ENCODE peak calls at places on chromosomes 2 and 18, in four cellular contexts. One of them, this sample, is unnamed.

GRCh38 chr18:24595556-24595955 is 135.1 kb downstream of the HRH4 start:
- DNase-seq in Peyer's patch: no peak
- DNase-seq in uterus: no peak
- DNase-seq in thyroid gland: peak; percentile 48
- DNase-seq in this sample: no peak

GRCh38 chr18:51051105-51051712 is 21.2 kb downstream of the SMAD4 start:
- DNase-seq in Peyer's patch: no peak
- DNase-seq in uterus: no peak
- DNase-seq in thyroid gland: no peak
- DNase-seq in this sample: no peak

GRCh38 chr2:195319112-195319460 is 337.9 kb upstream of the SLC39A10 start:
- DNase-seq in Peyer's patch: no peak
- DNase-seq in uterus: no peak
- DNase-seq in thyroid gland: no peak
- DNase-seq in this sample: no peak

GRCh38 chr2:241592126-241592845 is 33.7 kb downstream of the BOK start:
- DNase-seq in Peyer's patch: no peak
- DNase-seq in uterus: no peak
- DNase-seq in thyroid gland: no peak
- DNase-seq in this sample: no peak

GRCh38 chr2:23294238-23294637 is 90.7 kb upstream of the KLHL29 start:
- DNase-seq in Peyer's patch: no peak
- DNase-seq in uterus: no peak
- DNase-seq in thyroid gland: no peak
- DNase-seq in this sample: no peak

GRCh38 chr2:26623541-26624497 is 17.3 kb downstream of the CIB4 start:
- DNase-seq in Peyer's patch: peak; percentile 44
- DNase-seq in uterus: no peak
- DNase-seq in thyroid gland: no peak
- DNase-seq in this sample: no peak

GRCh38 chr18:2538844-2539243 is 32.5 kb downstream of the METTL4 start:
- DNase-seq in Peyer's patch: no peak
- DNase-seq in uterus: no peak
- DNase-seq in thyroid gland: no peak
- DNase-seq in this sample: no peak

GRCh38 chr18:11585596-11585995 is 23.8 kb upstream of the SLC35G4 start:
- DNase-seq in Peyer's patch: no peak
- DNase-seq in uterus: no peak
- DNase-seq in thyroid gland: no peak
- DNase-seq in this sample: no peak

GRCh38 chr2:188598551-188598950 is 306.9 kb downstream of the GULP1 start:
- DNase-seq in Peyer's patch: no peak
- DNase-seq in uterus: peak; percentile 51
- DNase-seq in thyroid gland: peak; percentile 49
- DNase-seq in this sample: no peak

GRCh38 chr2:164115806-164116205 is 380.0 kb upstream of the FIGN start:
- DNase-seq in Peyer's patch: no peak
- DNase-seq in uterus: no peak
- DNase-seq in thyroid gland: no peak
- DNase-seq in this sample: no peak

GRCh38 chr2:238082858-238083257 is 17.3 kb upstream of the ESPNL start:
- DNase-seq in Peyer's patch: no peak
- DNase-seq in uterus: no peak
- DNase-seq in thyroid gland: no peak
- DNase-seq in this sample: no peak

GRCh38 chr2:145789636-145790035 is 1269.7 kb upstream of the ZEB2 start:
- DNase-seq in Peyer's patch: no peak
- DNase-seq in uterus: no peak
- DNase-seq in thyroid gland: no peak
- DNase-seq in this sample: no peak

GRCh38 chr2:232894251-232894650 is 24.2 kb downstream of the SNORC start:
- DNase-seq in Peyer's patch: peak; percentile 27
- DNase-seq in uterus: no peak
- DNase-seq in thyroid gland: no peak
- DNase-seq in this sample: no peak

GRCh38 chr2:19728120-19728519 is 173.7 kb downstream of the TTC32 start:
- DNase-seq in Peyer's patch: no peak
- DNase-seq in uterus: no peak
- DNase-seq in thyroid gland: no peak
- DNase-seq in this sample: no peak

GRCh38 chr2:43269706-43270105 is 43.3 kb upstream of the ZFP36L2 start:
- DNase-seq in Peyer's patch: no peak
- DNase-seq in uterus: peak; percentile 79
- DNase-seq in thyroid gland: peak; percentile 96
- DNase-seq in this sample: peak; percentile 89

GRCh38 chr2:102177814-102178478 is 8.9 kb upstream of the IL1RL2 start:
- DNase-seq in Peyer's patch: no peak
- DNase-seq in uterus: no peak
- DNase-seq in thyroid gland: no peak
- DNase-seq in this sample: no peak
- TF ChIP-seq CTCF in Peyer's patch: no peak
- TF ChIP-seq CTCF in uterus: no peak
- TF ChIP-seq CTCF in thyroid gland: no peak
- TF ChIP-seq CTCF in this sample: no peak

GRCh38 chr2:46308081-46308480 is 10.9 kb downstream of the EPAS1 start:
- DNase-seq in Peyer's patch: no peak
- DNase-seq in uterus: no peak
- DNase-seq in thyroid gland: no peak
- DNase-seq in this sample: no peak
- H3K27ac ChIP-seq in Peyer's patch: no peak overlapping the region
- H3K27ac ChIP-seq in uterus: peak overlapping the region; percentile 93
- H3K27ac ChIP-seq in thyroid gland: peak overlapping the region; percentile 77
- H3K27ac ChIP-seq in this sample: peak overlapping the region; percentile 82

GRCh38 chr2:120224256-120224655 is 1.1 kb upstream of the TMEM185B start:
- DNase-seq in Peyer's patch: peak; percentile 47
- DNase-seq in uterus: no peak
- DNase-seq in thyroid gland: peak; percentile 38
- DNase-seq in this sample: no peak

GRCh38 chr2:120224735-120225548 is 1.7 kb upstream of the TMEM185B start:
- DNase-seq in Peyer's patch: peak; percentile 51
- DNase-seq in uterus: no peak
- DNase-seq in thyroid gland: no peak
- DNase-seq in this sample: no peak

GRCh38 chr2:120221616-120222015 is 1.6 kb downstream of the TMEM185B start:
- DNase-seq in Peyer's patch: no peak
- DNase-seq in uterus: no peak
- DNase-seq in thyroid gland: no peak
- DNase-seq in this sample: no peak

GRCh38 chr2:120222186-120223033 is 790 bp downstream of the TMEM185B start:
- DNase-seq in Peyer's patch: no peak
- DNase-seq in uterus: no peak
- DNase-seq in thyroid gland: no peak
- DNase-seq in this sample: no peak

DNA sequence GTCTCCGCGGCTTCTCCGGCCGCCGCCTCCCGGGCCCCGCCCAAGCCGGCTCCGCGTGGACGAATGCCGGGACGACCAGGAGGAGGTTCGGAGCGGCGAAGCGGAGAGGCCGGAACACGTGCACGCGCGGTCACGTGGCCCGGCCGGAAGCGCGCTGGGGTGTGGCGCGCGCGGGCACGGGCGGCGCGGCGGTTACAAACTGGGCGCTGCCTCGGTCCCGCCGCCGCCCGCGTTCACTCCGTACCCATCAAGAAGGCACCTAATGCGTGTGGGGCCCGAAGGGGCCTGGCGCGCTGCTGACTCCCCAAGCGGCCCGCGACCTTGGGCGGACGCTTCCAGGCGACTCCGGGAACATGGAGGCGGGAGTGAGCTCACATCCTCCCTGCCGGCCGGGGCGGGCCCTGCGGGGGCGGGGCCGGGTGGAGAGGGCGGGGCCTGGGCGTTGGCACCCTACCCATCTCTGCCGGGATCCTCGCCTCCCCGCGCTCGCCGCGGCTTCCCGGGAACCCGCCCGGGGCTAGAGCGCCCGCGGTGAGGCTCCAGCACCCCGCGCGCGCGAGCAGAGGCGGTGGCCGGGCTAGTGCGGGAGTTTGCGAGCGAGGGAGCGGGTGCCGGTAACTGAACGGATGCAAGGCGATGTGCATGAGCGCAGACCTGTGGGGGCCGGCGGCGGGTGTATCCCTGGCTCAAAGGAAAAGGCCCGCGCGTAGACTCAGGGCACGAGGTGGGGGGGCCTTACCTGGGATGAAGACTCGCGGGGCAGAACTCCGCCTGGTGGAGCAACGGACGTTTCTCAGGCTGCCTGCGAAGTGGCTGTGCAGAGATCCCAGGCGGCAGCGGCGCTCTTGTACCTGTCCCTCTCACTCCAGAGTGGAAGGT is at the start of gene TMEM185B:
- DNase-seq in Peyer's patch: peak; percentile 98
- DNase-seq in uterus: peak; percentile 85
- DNase-seq in thyroid gland: peak; percentile 89
- DNase-seq in this sample: peak; percentile 92
- TF ChIP-seq POLR2A in Peyer's patch: peak; percentile 64
- TF ChIP-seq POLR2A in uterus: peak; percentile 75
- TF ChIP-seq POLR2A in thyroid gland: no peak
- TF ChIP-seq POLR2A in this sample: peak; percentile 74

GRCh38 chr2:216109962-216110614 is 940 bp downstream of the XRCC5 start:
- DNase-seq in Peyer's patch: no peak
- DNase-seq in uterus: no peak
- DNase-seq in thyroid gland: no peak
- DNase-seq in this sample: no peak
- TF ChIP-seq CTCF in Peyer's patch: peak; percentile 46
- TF ChIP-seq CTCF in uterus: no peak
- TF ChIP-seq CTCF in thyroid gland: peak; percentile 26
- TF ChIP-seq CTCF in this sample: peak; percentile 10

DNA sequence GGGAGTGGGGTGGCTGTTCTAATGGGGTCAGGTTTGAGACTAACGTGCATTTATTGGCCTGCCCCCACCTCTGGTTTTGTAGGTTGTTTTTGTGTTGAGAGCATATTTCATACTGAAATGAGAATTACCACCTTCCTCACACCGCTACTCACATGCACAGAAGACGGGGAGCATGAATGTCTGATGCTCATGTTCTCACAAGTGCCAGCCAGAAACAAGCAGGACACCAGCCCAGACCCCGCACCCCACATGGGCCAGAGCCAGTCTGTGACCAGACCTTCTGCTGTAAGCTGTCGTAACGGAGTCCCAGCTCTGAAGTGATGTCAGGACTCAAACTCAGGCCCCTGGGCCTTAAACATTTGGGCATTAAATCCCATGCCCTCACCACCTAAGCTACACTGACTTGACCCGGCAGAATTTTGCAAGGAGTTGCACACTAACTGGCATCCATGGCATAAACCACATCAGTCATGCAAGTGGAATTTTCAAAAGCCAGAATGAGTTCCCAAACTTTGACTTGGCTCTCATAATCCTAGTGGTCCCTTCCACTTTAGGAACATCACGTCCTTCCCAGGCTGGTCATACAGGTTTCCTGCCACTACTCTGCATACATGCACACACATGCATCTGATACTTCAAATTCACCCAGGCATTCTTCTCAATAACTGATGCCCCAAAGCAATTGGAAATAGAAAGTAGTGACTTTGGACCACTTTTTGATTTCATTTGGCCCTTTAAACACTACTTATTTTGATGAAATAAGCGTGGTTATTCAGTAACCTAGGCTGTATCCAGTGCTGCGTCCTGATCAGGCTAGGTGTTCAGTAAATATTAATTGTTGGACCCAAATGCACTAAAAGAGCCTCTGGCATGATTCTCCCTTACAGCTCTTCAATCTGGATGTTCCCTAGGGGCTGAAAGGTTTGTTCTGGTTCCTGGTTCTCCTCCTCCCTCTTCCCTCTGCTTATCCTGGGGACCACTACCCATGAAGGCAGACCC is 223.1 kb upstream of the ID2 start:
- DNase-seq in Peyer's patch: no peak
- DNase-seq in uterus: no peak
- DNase-seq in thyroid gland: no peak
- DNase-seq in this sample: no peak
- H3K27ac ChIP-seq in Peyer's patch: peak overlapping the region; percentile 4
- H3K27ac ChIP-seq in uterus: no peak overlapping the region
- H3K27ac ChIP-seq in thyroid gland: no peak overlapping the region
- H3K27ac ChIP-seq in this sample: no peak overlapping the region

GRCh38 chr18:35240664-35241522 is at the start of gene ZNF397:
- DNase-seq in Peyer's patch: peak; percentile 98
- DNase-seq in uterus: peak; percentile 98
- DNase-seq in thyroid gland: peak; percentile 98
- DNase-seq in this sample: peak; percentile 99
- TF ChIP-seq POLR2A in Peyer's patch: peak; percentile 82
- TF ChIP-seq POLR2A in uterus: peak; percentile 97
- TF ChIP-seq POLR2A in thyroid gland: peak; percentile 81
- TF ChIP-seq POLR2A in this sample: peak; percentile 98

GRCh38 chr2:106039634-106040033 is 154.5 kb downstream of the UXS1 start:
- DNase-seq in Peyer's patch: no peak
- DNase-seq in uterus: peak; percentile 20
- DNase-seq in thyroid gland: peak; percentile 37
- DNase-seq in this sample: no peak

GRCh38 chr2:106037922-106038321 is 156.2 kb downstream of the UXS1 start:
- DNase-seq in Peyer's patch: no peak
- DNase-seq in uterus: no peak
- DNase-seq in thyroid gland: no peak
- DNase-seq in this sample: no peak

GRCh38 chr2:106038598-106039375 is 155.3 kb downstream of the UXS1 start:
- DNase-seq in Peyer's patch: no peak
- DNase-seq in uterus: no peak
- DNase-seq in thyroid gland: no peak
- DNase-seq in this sample: no peak

GRCh38 chr2:106034325-106034724 is 159.8 kb downstream of the UXS1 start:
- DNase-seq in Peyer's patch: no peak
- DNase-seq in uterus: no peak
- DNase-seq in thyroid gland: no peak
- DNase-seq in this sample: no peak

GRCh38 chr2:106037262-106037661 is 156.8 kb downstream of the UXS1 start:
- DNase-seq in Peyer's patch: no peak
- DNase-seq in uterus: no peak
- DNase-seq in thyroid gland: no peak
- DNase-seq in this sample: no peak
- TF ChIP-seq CTCF in Peyer's patch: no peak
- TF ChIP-seq CTCF in uterus: no peak
- TF ChIP-seq CTCF in thyroid gland: no peak
- TF ChIP-seq CTCF in this sample: no peak

GRCh38 chr2:54481686-54482085 is 25.6 kb downstream of the SPTBN1 start:
- DNase-seq in Peyer's patch: no peak
- DNase-seq in uterus: no peak
- DNase-seq in thyroid gland: no peak
- DNase-seq in this sample: no peak

GRCh38 chr2:54480025-54480424 is 23.9 kb downstream of the SPTBN1 start:
- DNase-seq in Peyer's patch: no peak
- DNase-seq in uterus: no peak
- DNase-seq in thyroid gland: no peak
- DNase-seq in this sample: no peak

GRCh38 chr2:54476852-54477251 is 20.7 kb downstream of the SPTBN1 start:
- DNase-seq in Peyer's patch: no peak
- DNase-seq in uterus: no peak
- DNase-seq in thyroid gland: no peak
- DNase-seq in this sample: no peak

GRCh38 chr2:54479422-54479821 is 23.3 kb downstream of the SPTBN1 start:
- DNase-seq in Peyer's patch: no peak
- DNase-seq in uterus: no peak
- DNase-seq in thyroid gland: no peak
- DNase-seq in this sample: no peak

GRCh38 chr2:54478899-54479298 is 22.8 kb downstream of the SPTBN1 start:
- DNase-seq in Peyer's patch: no peak
- DNase-seq in uterus: no peak
- DNase-seq in thyroid gland: no peak
- DNase-seq in this sample: no peak
- H3K27ac ChIP-seq in Peyer's patch: no peak overlapping the region
- H3K27ac ChIP-seq in uterus: peak overlapping the region; percentile 30
- H3K27ac ChIP-seq in thyroid gland: no peak overlapping the region
- H3K27ac ChIP-seq in this sample: peak overlapping the region; percentile 12

GRCh38 chr2:201406077-201406662 is 45.1 kb downstream of the TRAK2 start:
- DNase-seq in Peyer's patch: no peak
- DNase-seq in uterus: peak; percentile 74
- DNase-seq in thyroid gland: peak; percentile 9
- DNase-seq in this sample: no peak
- TF ChIP-seq POLR2A in Peyer's patch: no peak
- TF ChIP-seq POLR2A in uterus: no peak
- TF ChIP-seq POLR2A in thyroid gland: no peak
- TF ChIP-seq POLR2A in this sample: no peak